ENCODE peak calls at places on chromosomes 1 and 21, in four cellular contexts. G is OCI-LY7, E is lung, B is tibial nerve. O is an unnamed sample.

GRCh38 chr1:66316464-66317155 is 217.3 kb upstream of the SGIP1 start:
- DNase-seq in G (peak), E (no peak), B (no peak), O (no peak)

GRCh38 chr21:45630876-45631275 is 12.6 kb upstream of the PCBP3 start:
- DNase-seq in G (no peak), E (no peak), B (no peak), O (no peak)

GRCh38 chr1:92310185-92310597 is 11.3 kb downstream of the RPAP2 start:
- DNase-seq in G (peak), E (no peak), B (no peak), O (no peak)

GRCh38 chr1:55150880-55151582 is 64.1 kb downstream of the USP24 start:
- DNase-seq in G (no peak), E (no peak), B (no peak), O (no peak)

GRCh38 chr1:25790472-25790871 is 9.5 kb upstream of the SELENON start:
- DNase-seq in G (no peak), E (no peak), B (no peak), O (no peak)

GRCh38 chr1:175471039-175471800 is 272.2 kb downstream of the TNR start:
- DNase-seq in G (no peak), E (no peak), B (no peak), O (no peak)

GRCh38 chr1:245216356-245217110 is 61.7 kb downstream of the KIF26B start:
- DNase-seq in G (no peak), E (no peak), B (no peak), O (no peak)

GRCh38 chr21:44347911-44348451 is 5.4 kb upstream of the TRPM2 start:
- DNase-seq in G (no peak), E (peak), B (no peak), O (no peak)

GRCh38 chr1:41379741-41380130 is 18.5 kb downstream of the FOXO6 start:
- DNase-seq in G (no peak), E (no peak), B (no peak), O (peak)

GRCh38 chr21:24259241-24259640 is 1348.0 kb downstream of the MRPL39 start:
- DNase-seq in G (no peak), E (no peak), B (no peak), O (no peak)

GRCh38 chr1:165328136-165328535 is 28.4 kb downstream of the LMX1A start:
- DNase-seq in G (no peak), E (no peak), B (no peak), O (no peak)

GRCh38 chr1:192516776-192517297 is 58.7 kb upstream of the RGS1 start:
- DNase-seq in G (peak), E (no peak), B (no peak), O (no peak)

GRCh38 chr1:44604167-44604955 is 69.9 kb downstream of the TMEM53 start:
- DNase-seq in G (no peak), E (no peak), B (no peak), O (no peak)

GRCh38 chr1:246497331-246497915 is 9.7 kb downstream of the SMYD3 start:
- DNase-seq in G (peak), E (no peak), B (peak), O (no peak)

DNA sequence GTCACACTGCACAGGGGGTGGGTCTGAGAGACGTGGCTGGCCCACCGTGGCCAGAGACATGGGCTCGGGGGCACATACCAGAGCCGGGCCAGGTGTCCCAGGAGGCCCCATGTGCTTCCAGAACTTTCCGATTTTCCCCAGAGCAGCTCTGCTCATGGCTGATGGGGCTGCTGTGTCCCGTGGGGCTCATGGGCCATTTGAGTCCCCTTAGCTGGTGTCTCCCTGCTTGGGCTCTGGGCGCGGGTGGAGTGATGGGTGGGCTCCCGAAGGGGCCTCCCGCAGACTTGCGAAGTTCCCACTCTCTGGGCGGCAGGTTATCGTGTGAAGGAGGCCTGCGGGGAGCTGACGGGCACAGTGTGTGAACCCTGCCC is 1.8 kb downstream of the TNFRSF14 start:
- DNase-seq in G (no peak), E (no peak), B (no peak), O (no peak)
- H3K4me3 ChIP-seq in G (no peak), E (peak), B (no peak), O (no peak)

GRCh38 chr1:204450461-204451257 is 39.0 kb upstream of the PPP1R15B start:
- DNase-seq in G (no peak), E (no peak), B (no peak), O (no peak)
- H3K4me3 ChIP-seq in G (no peak), E (no peak), B (no peak), O (no peak)

DNA sequence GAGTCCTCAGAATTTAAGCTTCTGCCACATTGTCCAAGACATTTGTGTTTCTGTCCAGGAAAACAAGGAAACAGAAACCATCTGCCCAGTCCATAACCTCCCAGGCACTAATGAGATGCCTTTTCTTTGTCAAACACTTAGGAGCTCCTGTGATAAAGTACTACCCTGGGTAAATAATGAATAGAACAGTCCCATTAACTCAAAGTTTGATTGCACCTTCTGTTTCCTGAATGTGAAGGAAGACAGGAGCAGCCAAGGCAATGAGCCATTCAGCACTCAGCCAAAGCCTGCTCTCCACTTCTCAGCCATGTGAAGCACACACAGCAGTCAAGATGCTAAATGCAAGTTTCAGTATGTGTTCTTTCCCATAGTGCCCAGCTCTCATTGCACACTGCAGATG is 199.8 kb downstream of the SEC16B start:
- DNase-seq in G (no peak), E (no peak), B (no peak), O (no peak)
- H3K4me3 ChIP-seq in G (no peak), E (no peak), B (no peak), O (no peak)

GRCh38 chr21:42645211-42646075 is 8.0 kb upstream of the PDE9A start:
- DNase-seq in G (no peak), E (no peak), B (no peak), O (no peak)
- H3K4me3 ChIP-seq in G (no peak), E (no peak), B (no peak), O (no peak)

DNA sequence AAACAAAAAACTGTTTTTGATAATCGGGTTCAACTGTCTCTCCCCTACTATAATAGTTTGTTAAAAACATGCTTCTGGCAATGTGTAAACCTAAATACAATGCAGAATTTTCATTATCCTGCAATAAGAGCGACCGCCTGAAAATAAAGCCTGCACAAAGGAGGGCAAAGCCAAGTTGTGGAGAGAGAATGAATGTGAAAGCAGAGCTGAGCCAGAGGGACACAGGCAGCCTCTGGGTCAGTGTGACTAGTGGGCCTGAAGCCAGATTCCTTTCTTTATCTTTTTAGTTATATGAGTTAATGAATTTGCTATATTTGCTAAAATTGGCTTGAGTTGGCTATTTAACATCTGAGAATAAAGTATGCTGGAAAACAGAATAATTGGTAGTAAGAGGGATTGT is 615.2 kb downstream of the PLA2G4A start:
- DNase-seq in G (no peak), E (no peak), B (no peak), O (no peak)
- H3K4me3 ChIP-seq in G (no peak), E (no peak), B (no peak), O (no peak)

DNA sequence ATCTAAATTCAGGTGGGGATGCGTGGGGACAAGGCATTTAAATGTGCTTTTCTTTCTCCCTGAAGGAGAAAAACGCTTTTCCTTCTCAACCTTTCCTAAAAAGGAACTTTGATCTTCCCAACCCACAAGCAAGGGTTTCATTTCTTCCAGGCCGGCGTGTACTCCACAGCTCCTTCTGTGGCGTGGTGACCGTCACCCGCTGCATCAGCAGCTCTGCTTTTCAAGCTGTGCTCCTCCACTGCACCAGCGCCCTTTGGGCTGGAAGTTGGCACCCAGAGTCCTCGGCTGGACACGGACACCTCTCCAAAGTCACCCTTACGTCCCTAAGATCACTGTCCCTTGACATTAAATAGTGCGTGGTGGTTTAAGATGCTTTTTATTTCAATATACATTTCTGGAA is 54.3 kb downstream of the PEX14 start:
- DNase-seq in G (no peak), E (no peak), B (no peak), O (no peak)
- H3K4me3 ChIP-seq in G (no peak), E (no peak), B (no peak), O (peak)

GRCh38 chr1:155977607-155978324 is 581 bp downstream of the ARHGEF2 start:
- DNase-seq in G (no peak), E (no peak), B (no peak), O (peak)

GRCh38 chr1:155978325-155978972 is at the start of gene ARHGEF2:
- DNase-seq in G (peak), E (peak), B (peak), O (peak)

GRCh38 chr1:155976062-155976912 is 2.1 kb downstream of the ARHGEF2 start:
- DNase-seq in G (no peak), E (peak), B (peak), O (no peak)

GRCh38 chr1:155975375-155976061 is 2.8 kb downstream of the ARHGEF2 start:
- DNase-seq in G (no peak), E (no peak), B (no peak), O (no peak)

DNA sequence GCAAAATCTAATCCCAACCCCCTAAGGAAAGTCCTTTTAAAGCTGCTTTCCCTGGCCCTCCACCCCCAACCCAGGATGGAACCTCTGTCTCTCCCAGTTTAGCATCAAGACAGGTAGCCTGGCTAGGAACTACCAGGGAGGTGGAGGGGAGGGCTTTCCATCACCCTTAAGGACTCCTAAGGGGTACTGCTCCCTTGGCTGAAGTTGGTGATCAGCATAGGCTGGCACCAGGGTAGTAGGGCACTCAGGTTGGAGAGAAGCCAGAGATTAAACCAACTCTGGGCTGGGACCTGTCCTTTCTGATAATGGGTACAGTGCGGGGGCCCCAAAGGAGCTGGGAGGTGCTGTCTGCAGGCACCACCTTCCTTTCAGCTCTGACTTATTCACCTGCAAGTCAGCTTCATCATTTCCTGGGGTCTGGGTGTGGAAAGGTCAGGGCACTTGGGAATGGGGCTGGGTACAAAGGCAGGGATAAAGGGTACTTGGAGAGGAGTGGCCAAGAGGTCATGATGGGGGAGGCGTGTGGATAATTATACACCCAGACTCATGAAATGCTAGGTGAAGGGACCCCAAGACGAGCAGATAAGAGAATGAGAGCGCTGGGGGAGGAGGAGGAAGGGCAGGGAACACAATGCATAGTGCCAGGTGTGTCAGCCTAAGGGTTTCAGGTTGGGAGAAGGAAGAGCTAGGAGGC is 1.3 kb downstream of the ARHGEF2 start:
- DNase-seq in G (no peak), E (no peak), B (no peak), O (no peak)
- H3K4me3 ChIP-seq in G (peak), E (peak), B (peak), O (peak)

GRCh38 chr21:35927262-35927661 is 133.1 kb downstream of the SETD4 start:
- DNase-seq in G (no peak), E (no peak), B (no peak), O (no peak)
- H3K4me3 ChIP-seq in G (no peak), E (no peak), B (no peak), O (no peak)